ENCODE peak calls at places on chromosome 2, in eight cellular contexts. R is fibroblast of pulmonary artery, E is endodermal cell, Z is foreskin fibroblast, C is PC-9, O is astrocyte of the spinal cord, W is Calu3, A is lung. V is an unnamed sample.
A peak's percentile ranks its signal among the peaks of the same experiment; 100 is the strongest.

GRCh38 chr2:189559579-189560272 is 20.9 kb downstream of the SLC40A1 start:
- DNase-seq in C (no peak), A (no peak), R (peak; percentile 22), Z (no peak), W (no peak), O (no peak), E (no peak), V (no peak)

GRCh38 chr2:236718207-236718992 is 148.8 kb downstream of the ACKR3 start:
- DNase-seq in C (no peak), O (peak; percentile 40), R (no peak), A (no peak), E (no peak), Z (no peak), W (no peak), V (no peak)

GRCh38 chr2:191811807-191812602 is 34.9 kb downstream of the CAVIN2 start:
- DNase-seq in A (peak; percentile 68), O (peak; percentile 80), C (peak; percentile 39), E (peak; percentile 84), R (peak; percentile 85), W (peak; percentile 64), Z (peak; percentile 57), V (peak; percentile 30)

GRCh38 chr2:20915271-20915670 is 92.4 kb upstream of the LDAH start:
- DNase-seq in O (no peak), A (no peak), E (peak; percentile 64), Z (no peak), C (no peak), R (no peak), W (no peak), V (no peak)

GRCh38 chr2:112880081-112880531 is 30.9 kb upstream of the IL37 start:
- DNase-seq in O (peak; percentile 52), E (no peak), Z (peak; percentile 38), C (no peak), A (no peak), W (no peak), R (peak; percentile 66), V (no peak)

GRCh38 chr2:237039301-237039906 is 46.3 kb upstream of the COPS8 start:
- DNase-seq in W (no peak), Z (no peak), R (no peak), C (no peak), O (no peak), A (no peak), E (no peak), V (no peak)

GRCh38 chr2:12313445-12314118 is 403.2 kb upstream of the TRIB2 start:
- DNase-seq in R (no peak), E (no peak), C (no peak), O (peak; percentile 47), Z (no peak), A (no peak), W (no peak), V (no peak)

GRCh38 chr2:129201636-129202035 is 777.8 kb upstream of the RAB6C start:
- DNase-seq in E (no peak), A (no peak), C (no peak), O (no peak), Z (no peak), W (no peak), R (no peak), V (no peak)

GRCh38 chr2:65722028-65722427 is 289.6 kb upstream of the SPRED2 start:
- DNase-seq in E (peak; percentile 85), A (peak; percentile 34), R (peak; percentile 12), C (no peak), Z (no peak), W (peak; percentile 26), O (peak; percentile 45), V (peak; percentile 36)

GRCh38 chr2:124088621-124089020 is 63.5 kb downstream of the CNTNAP5 start:
- DNase-seq in W (no peak), Z (no peak), C (no peak), O (no peak), R (no peak), E (no peak), A (no peak), V (no peak)

GRCh38 chr2:58042486-58042970 is 4.1 kb upstream of the VRK2 start:
- DNase-seq in O (peak; percentile 93), C (peak; percentile 88), E (no peak), R (peak; percentile 96), Z (peak; percentile 71), W (peak; percentile 48), A (no peak), V (no peak)

GRCh38 chr2:84801816-84802215 is 79.1 kb downstream of the TRABD2A start:
- DNase-seq in A (no peak), W (no peak), C (no peak), E (no peak), O (no peak), Z (no peak), R (no peak), V (no peak)

GRCh38 chr2:2641541-2642410 is 310.7 kb upstream of the MYT1L start:
- DNase-seq in R (no peak), O (no peak), W (no peak), Z (no peak), A (no peak), C (no peak), E (peak; percentile 40), V (no peak)

GRCh38 chr2:189609423-189609816 is 28.8 kb upstream of the SLC40A1 start:
- DNase-seq in E (no peak), W (no peak), O (no peak), R (peak; percentile 72), Z (peak; percentile 29), A (no peak), C (no peak), V (no peak)

GRCh38 chr2:46389417-46389916 is 89.9 kb upstream of the TMEM247 start:
- DNase-seq in R (peak; percentile 19), A (peak; percentile 28), O (no peak), W (no peak), C (no peak), E (peak; percentile 37), Z (no peak), V (no peak)

DNA sequence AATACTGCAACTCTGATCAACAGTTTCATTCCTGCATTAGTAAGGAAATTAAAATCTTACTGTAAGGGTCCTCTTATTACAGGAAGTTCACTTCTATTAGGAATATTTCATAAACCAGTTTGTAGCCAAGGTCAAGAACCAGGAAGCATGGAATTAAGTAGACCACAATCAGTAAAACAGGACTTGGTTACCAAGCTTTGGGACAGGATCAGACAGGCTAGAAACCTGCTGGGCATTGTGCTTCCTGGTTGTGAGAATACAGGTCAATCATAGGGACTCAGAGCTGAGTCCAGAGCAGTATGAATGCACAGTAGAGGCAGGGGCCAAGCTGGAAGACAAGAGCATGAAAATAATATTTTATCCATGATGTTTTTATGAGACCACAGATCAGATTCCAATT is 248.0 kb downstream of the IKZF2 start:
- DNase-seq in A (no peak), R (no peak), C (peak; percentile 61), Z (no peak), W (peak; percentile 51), E (no peak), O (no peak), V (no peak)
- TF ChIP-seq CTCF in A (no peak), R (no peak), C (no peak), Z (no peak), W (no peak), E (no peak), O (no peak), V (no peak)

GRCh38 chr2:239106314-239106908 is 258.5 kb downstream of the TWIST2 start:
- DNase-seq in A (no peak), E (peak; percentile 83), O (peak; percentile 48), W (peak; percentile 74), C (peak; percentile 50), R (peak; percentile 78), Z (peak; percentile 71), V (no peak)
- TF ChIP-seq CTCF in A (no peak), E (peak; percentile 78), O (peak; percentile 72), W (peak; percentile 75), C (peak; percentile 82), R (peak; percentile 72), Z (peak; percentile 81), V (peak; percentile 53)

GRCh38 chr2:230429513-230429912 is 13.5 kb downstream of the SP100 start:
- DNase-seq in Z (no peak), R (no peak), W (no peak), O (no peak), E (no peak), C (no peak), A (no peak), V (no peak)

GRCh38 chr2:230435431-230435830 is 19.4 kb downstream of the SP100 start:
- DNase-seq in O (no peak), Z (no peak), R (no peak), W (no peak), C (no peak), E (no peak), A (no peak), V (no peak)

GRCh38 chr2:230430957-230431635 is 15.1 kb downstream of the SP100 start:
- DNase-seq in Z (no peak), A (no peak), W (no peak), C (no peak), O (no peak), E (no peak), R (no peak), V (no peak)

GRCh38 chr2:230439590-230439989 is 23.6 kb downstream of the SP100 start:
- DNase-seq in Z (no peak), R (no peak), C (no peak), O (no peak), A (no peak), E (no peak), W (no peak), V (no peak)

DNA sequence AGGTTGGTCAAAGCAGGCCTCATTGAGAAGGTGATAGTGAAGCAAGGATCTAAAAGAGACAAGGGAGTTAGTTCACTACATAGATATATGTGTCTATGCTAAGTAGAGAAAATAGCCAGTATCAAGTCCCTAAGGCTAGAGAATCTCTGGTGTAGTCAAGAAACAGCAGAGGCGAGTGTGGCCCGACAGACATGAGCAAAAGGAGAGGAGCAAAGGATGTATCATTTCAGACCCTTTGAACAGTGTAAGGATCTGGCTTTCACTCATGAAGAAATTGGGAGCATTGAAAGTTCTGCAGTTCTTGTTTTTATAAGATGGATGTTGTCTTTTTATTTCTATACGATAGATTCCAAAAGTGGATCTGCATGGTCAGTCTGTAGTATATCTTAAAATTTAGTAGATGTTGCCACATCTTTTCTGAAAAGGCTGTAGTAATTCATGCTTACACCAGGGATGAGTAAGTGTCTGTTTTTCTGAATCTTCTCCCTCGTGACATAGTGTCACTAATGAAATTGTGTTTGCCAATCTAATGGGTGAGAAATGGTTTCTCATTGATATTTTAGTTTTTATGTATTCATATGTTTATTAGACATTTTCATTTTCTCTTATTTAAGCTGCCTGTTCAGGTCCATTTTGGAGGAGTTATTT is 18.8 kb downstream of the SP100 start:
- DNase-seq in Z (no peak), C (no peak), W (no peak), O (no peak), R (no peak), E (no peak), A (no peak), V (no peak)
- TF ChIP-seq CTCF in Z (no peak), C (no peak), W (no peak), O (no peak), R (no peak), E (no peak), A (no peak), V (no peak)

GRCh38 chr2:17555150-17555549 is 14.7 kb downstream of the VSNL1 start:
- DNase-seq in E (no peak), C (no peak), A (no peak), R (no peak), O (no peak), W (no peak), Z (no peak), V (no peak)

GRCh38 chr2:17557596-17557995 is 17.1 kb downstream of the VSNL1 start:
- DNase-seq in O (no peak), A (no peak), Z (no peak), R (no peak), E (no peak), C (no peak), W (no peak), V (no peak)

GRCh38 chr2:17558053-17558452 is 17.6 kb downstream of the VSNL1 start:
- DNase-seq in E (no peak), R (no peak), C (no peak), O (no peak), A (no peak), W (no peak), Z (no peak), V (no peak)

GRCh38 chr2:17558878-17559277 is 18.4 kb downstream of the VSNL1 start:
- DNase-seq in O (no peak), E (no peak), A (no peak), W (no peak), Z (no peak), R (no peak), C (no peak), V (no peak)
- TF ChIP-seq CTCF in O (no peak), E (no peak), A (no peak), W (no peak), Z (no peak), R (no peak), C (no peak), V (no peak)

V was measured in progenitor cell of endocrine pancreas.